ENCODE peak calls at places on chromosomes 7 and 10, in seven cellular contexts. X, G, T, I, A, Y and H are unnamed samples. For H3K4me1, the result is how much of the 10 kb centered on the place peaks cover.

GRCh38 chr7:44325181-44325671 is at the start of gene CAMK2B:
- DNase-seq in X (no peak), G (no peak), T (no peak), I (no peak), A (no peak), Y (no peak), H (no peak)

GRCh38 chr10:46245381-46245900 is 41.4 kb upstream of the ANTXRL start:
- DNase-seq in X (peak), G (no peak), T (no peak), I (no peak), A (peak), Y (no peak), H (no peak)

GRCh38 chr7:32224276-32224675 is 154.1 kb upstream of the PDE1C start:
- DNase-seq in X (peak), G (no peak), T (no peak), I (no peak), A (no peak), Y (no peak), H (no peak)

GRCh38 chr10:412109-412508 is 276.9 kb downstream of the ZMYND11 start:
- DNase-seq in X (peak), G (no peak), T (no peak), I (no peak), A (no peak), Y (no peak), H (no peak)

GRCh38 chr7:27112960-27113949 is 10.8 kb upstream of the HOXA2 start:
- DNase-seq in X (no peak), G (peak), T (peak), I (peak), A (peak), Y (peak), H (peak)

GRCh38 chr10:31751401-31752080 is 177.1 kb downstream of the ARHGAP12 start:
- DNase-seq in X (no peak), G (no peak), T (no peak), I (no peak), A (peak), Y (peak), H (no peak)

GRCh38 chr10:32773105-32773504 is 184.9 kb downstream of the ITGB1 start:
- DNase-seq in X (no peak), G (no peak), T (no peak), I (no peak), A (no peak), Y (no peak), H (no peak)

GRCh38 chr7:105036217-105037168 is 22.5 kb downstream of the KMT2E start:
- DNase-seq in X (no peak), G (no peak), T (no peak), I (no peak), A (no peak), Y (no peak), H (no peak)

GRCh38 chr7:108283252-108283651 is 153.1 kb upstream of the LAMB4 start:
- DNase-seq in X (no peak), G (no peak), T (no peak), I (no peak), A (no peak), Y (no peak), H (no peak)

GRCh38 chr7:105307163-105307672 is 81.5 kb downstream of the SRPK2 start:
- DNase-seq in X (no peak), G (no peak), T (no peak), I (no peak), A (no peak), Y (no peak), H (no peak)

GRCh38 chr7:22156205-22156604 is 200.7 kb downstream of the RAPGEF5 start:
- DNase-seq in X (no peak), G (peak), T (peak), I (no peak), A (no peak), Y (no peak), H (no peak)

GRCh38 chr10:77245953-77246352 is 391.7 kb downstream of the KCNMA1 start:
- DNase-seq in X (no peak), G (no peak), T (peak), I (no peak), A (no peak), Y (no peak), H (no peak)

DNA sequence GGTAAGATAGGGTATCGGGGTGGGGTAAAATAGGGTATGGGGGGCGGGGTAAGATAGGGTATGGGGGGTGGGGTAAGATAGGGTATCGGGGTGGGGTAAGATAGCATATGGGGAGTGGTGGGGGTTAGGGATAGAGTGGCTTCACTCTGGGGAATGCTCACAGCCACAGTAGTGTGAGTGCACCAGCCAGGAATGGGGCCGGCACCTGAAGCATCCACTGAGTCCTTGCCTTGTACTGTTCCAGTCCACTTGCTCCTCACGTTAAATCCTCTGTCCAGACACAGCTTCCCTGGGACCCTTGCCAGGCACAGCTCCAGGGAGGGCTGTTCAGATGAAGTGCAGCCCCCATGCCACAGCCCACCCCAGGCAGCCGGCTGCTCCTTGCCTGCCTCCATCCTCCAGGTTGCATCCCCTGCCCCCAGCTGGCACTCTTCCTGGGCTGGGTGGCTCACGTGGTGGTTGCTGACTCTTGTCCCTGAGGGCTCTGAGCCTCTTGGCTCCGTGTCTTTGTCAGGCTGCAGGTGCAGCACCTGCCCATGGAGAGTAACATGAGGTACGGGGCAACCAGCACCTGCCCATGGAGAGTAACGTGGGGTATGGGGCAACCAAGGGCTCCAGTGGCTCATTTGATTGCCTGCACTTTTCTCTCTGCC is 268.4 kb downstream of the TCERG1L start:
- DNase-seq in X (no peak), G (no peak), T (no peak), I (no peak), A (peak), Y (no peak), H (no peak)
- H3K4me1 ChIP-seq in X (under half), G (under half), T (under half), I (under half), A (under half), Y (under half), H (under half)

DNA sequence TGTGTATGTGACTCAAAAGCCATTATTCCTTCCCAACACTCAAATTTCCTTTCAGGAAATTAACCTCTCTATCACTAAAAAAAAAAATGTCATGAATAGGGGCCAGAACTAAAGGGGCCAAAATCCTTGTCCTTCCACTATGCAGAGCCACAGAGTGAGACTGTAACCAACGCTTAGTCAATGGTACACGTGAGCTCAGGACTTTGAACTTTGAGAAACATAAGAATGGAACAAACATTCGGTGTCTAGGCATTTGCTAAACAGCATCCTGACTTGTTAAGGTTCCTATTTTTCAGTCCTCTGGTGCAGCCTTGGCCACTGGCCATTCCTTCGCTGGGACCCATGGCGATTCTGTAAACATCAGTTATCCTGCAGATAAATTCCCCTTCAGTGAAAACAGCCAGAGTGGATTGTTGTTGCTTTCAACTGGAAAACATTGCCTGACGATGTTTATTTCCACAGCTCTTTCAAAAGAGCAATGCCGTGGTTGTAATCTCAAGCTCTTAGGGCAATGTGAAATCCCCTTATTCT is 266.8 kb downstream of the SORCS1 start:
- DNase-seq in X (no peak), G (no peak), T (no peak), I (peak), A (no peak), Y (no peak), H (no peak)
- H3K27ac ChIP-seq in X (no peak), G (no peak), T (no peak), I (peak), A (no peak), Y (no peak), H (no peak)

GRCh38 chr10:17286562-17287089 is 58.6 kb downstream of the VIM start:
- DNase-seq in X (no peak), G (no peak), T (no peak), I (no peak), A (no peak), Y (no peak), H (no peak)

GRCh38 chr10:17292375-17292774 is 64.3 kb downstream of the VIM start:
- DNase-seq in X (no peak), G (no peak), T (no peak), I (no peak), A (no peak), Y (no peak), H (no peak)

GRCh38 chr10:17289763-17290162 is 61.7 kb downstream of the VIM start:
- DNase-seq in X (no peak), G (no peak), T (no peak), I (no peak), A (no peak), Y (no peak), H (no peak)

GRCh38 chr10:17287151-17287550 is 59.1 kb downstream of the VIM start:
- DNase-seq in X (no peak), G (no peak), T (no peak), I (no peak), A (no peak), Y (no peak), H (no peak)

GRCh38 chr10:17290226-17290625 is 62.2 kb downstream of the VIM start:
- DNase-seq in X (no peak), G (peak), T (peak), I (no peak), A (no peak), Y (no peak), H (no peak)
- TF ChIP-seq CTCF in X (no peak), G (peak), T (peak), I (peak), A (no peak), Y (no peak), H (peak)

GRCh38 chr10:71818674-71819260 is 32.3 kb downstream of the PSAP start:
- DNase-seq in X (no peak), G (no peak), T (no peak), I (no peak), A (no peak), Y (no peak), H (no peak)
- H3K4me1 ChIP-seq in X (under half), G (under half), T (under half), I (under half), A (under half), Y (half or more), H (under half)

GRCh38 chr10:103452714-103453230 is 602 bp upstream of the CALHM2 start:
- DNase-seq in X (no peak), G (no peak), T (no peak), I (no peak), A (peak), Y (no peak), H (peak)
- H3K27ac ChIP-seq in X (peak), G (no peak), T (no peak), I (peak), A (peak), Y (peak), H (peak)